ENCODE peak calls at places on chromosomes 13 and 19, in eight cellular contexts. N is GM12865; U is AG10803; Z is astrocyte of the cerebellum; P is CD8-positive, alpha-beta memory T cell; O is fibroblast of pulmonary artery; A is esophagus squamous epithelium; D is fibroblast of mammary gland. S is an unnamed sample.

GRCh38 chr13:94860981-94861407 is 148.6 kb upstream of the SOX21 start:
- DNase-seq in O (peak), P (no peak), A (no peak), D (peak), U (peak), Z (no peak), N (no peak), S (no peak)

GRCh38 chr19:27891411-27891810 is 1321.5 kb downstream of the UQCRFS1 start:
- DNase-seq in N (no peak), Z (no peak), D (no peak), U (no peak), A (no peak), P (no peak), O (no peak), S (no peak)

GRCh38 chr19:50025794-50026549 is at the start of gene ZNF473:
- DNase-seq in Z (peak), N (peak), O (peak), D (peak), A (peak), U (peak), P (peak), S (peak)

GRCh38 chr13:64688893-64689677 is 2541.1 kb downstream of the PCDH9 start:
- DNase-seq in N (no peak), U (peak), P (no peak), D (no peak), O (peak), Z (no peak), A (no peak), S (no peak)

GRCh38 chr13:38239874-38240273 is 109.8 kb upstream of the UFM1 start:
- DNase-seq in P (no peak), N (no peak), O (no peak), D (no peak), A (no peak), U (no peak), Z (no peak), S (no peak)

GRCh38 chr13:101942038-101942437 is 459.8 kb downstream of the FGF14 start:
- DNase-seq in O (peak), P (no peak), N (peak), D (peak), U (peak), A (no peak), Z (peak), S (no peak)

GRCh38 chr19:52200044-52200443 is 10.2 kb downstream of the PPP2R1A start:
- DNase-seq in D (peak), N (no peak), O (peak), A (no peak), U (peak), Z (no peak), P (no peak), S (no peak)

GRCh38 chr13:71242191-71242590 is 624.8 kb downstream of the DACH1 start:
- DNase-seq in Z (peak), N (no peak), D (no peak), P (no peak), O (peak), A (no peak), U (no peak), S (no peak)

GRCh38 chr19:28634837-28635236 is 578.1 kb downstream of the UQCRFS1 start:
- DNase-seq in Z (no peak), O (no peak), U (no peak), P (no peak), N (no peak), D (no peak), A (no peak), S (no peak)

GRCh38 chr19:662207-662961 is 630 bp downstream of the RNF126 start:
- DNase-seq in U (peak), Z (no peak), D (peak), O (peak), N (peak), A (no peak), P (peak), S (no peak)

GRCh38 chr19:3357731-3358391 is 8.5 kb upstream of the NFIC start:
- DNase-seq in N (no peak), P (no peak), O (no peak), D (no peak), Z (no peak), A (no peak), U (no peak), S (no peak)

GRCh38 chr19:28701491-28701890 is 511.5 kb downstream of the UQCRFS1 start:
- DNase-seq in O (peak), P (no peak), Z (peak), N (no peak), A (no peak), D (peak), U (peak), S (no peak)

GRCh38 chr13:37058801-37059135 is 720 bp downstream of the SUPT20H start:
- DNase-seq in P (no peak), N (no peak), U (no peak), A (no peak), Z (no peak), D (no peak), O (no peak), S (no peak)

GRCh38 chr19:46620716-46621115 is 4.2 kb downstream of the PTGIR start:
- DNase-seq in Z (no peak), P (no peak), O (peak), U (peak), D (peak), A (no peak), N (no peak), S (no peak)

GRCh38 chr13:95834134-95834765 is 157.3 kb downstream of the DNAJC3 start:
- DNase-seq in Z (peak), P (peak), N (peak), D (peak), U (peak), A (no peak), O (peak), S (peak)

GRCh38 chr13:20796791-20797513 is 23.2 kb upstream of the EEF1AKMT1 start:
- DNase-seq in Z (no peak), P (no peak), A (no peak), N (no peak), O (no peak), U (peak), D (peak), S (no peak)

GRCh38 chr19:47813995-47814328 is 7.8 kb upstream of the CRX start:
- DNase-seq in A (no peak), P (no peak), U (no peak), Z (no peak), N (no peak), D (no peak), O (no peak), S (no peak)

GRCh38 chr13:100852146-100852545 is 177.6 kb upstream of the TMTC4 start:
- DNase-seq in A (no peak), U (no peak), O (no peak), Z (no peak), P (no peak), D (no peak), N (no peak), S (no peak)

GRCh38 chr13:104594801-104595200 is 1528.6 kb upstream of the SLC10A2 start:
- DNase-seq in Z (peak), D (no peak), U (no peak), A (no peak), O (no peak), N (no peak), P (no peak), S (no peak)

GRCh38 chr19:53365899-53366493 is 491 bp downstream of the ZNF525 start:
- DNase-seq in N (peak), D (no peak), U (peak), A (no peak), Z (no peak), P (no peak), O (no peak), S (no peak)

GRCh38 chr13:44293908-44294735 is 79.5 kb upstream of the SERP2 start:
- DNase-seq in Z (no peak), U (peak), P (no peak), O (peak), D (peak), A (no peak), N (no peak), S (no peak)

GRCh38 chr13:20064128-20064527 is 96.7 kb downstream of the GJA3 start:
- DNase-seq in D (peak), U (no peak), P (no peak), Z (peak), A (no peak), O (peak), N (no peak), S (no peak)

GRCh38 chr19:50573741-50574461 is 5.7 kb upstream of the LRRC4B start:
- DNase-seq in D (no peak), A (no peak), U (no peak), Z (no peak), N (no peak), P (no peak), O (no peak), S (no peak)

GRCh38 chr19:54551950-54552912 is 21.4 kb upstream of the LILRA2 start:
- DNase-seq in A (no peak), D (no peak), N (peak), Z (no peak), U (no peak), P (no peak), O (no peak), S (no peak)

GRCh38 chr19:19321143-19321577 is 531 bp downstream of the MAU2 start:
- DNase-seq in O (no peak), D (peak), U (peak), N (peak), Z (no peak), A (no peak), P (no peak), S (no peak)

GRCh38 chr13:54607421-54607820 is 1578.8 kb downstream of the OLFM4 start:
- DNase-seq in A (no peak), N (no peak), Z (no peak), D (no peak), O (no peak), U (no peak), P (no peak), S (no peak)

DNA sequence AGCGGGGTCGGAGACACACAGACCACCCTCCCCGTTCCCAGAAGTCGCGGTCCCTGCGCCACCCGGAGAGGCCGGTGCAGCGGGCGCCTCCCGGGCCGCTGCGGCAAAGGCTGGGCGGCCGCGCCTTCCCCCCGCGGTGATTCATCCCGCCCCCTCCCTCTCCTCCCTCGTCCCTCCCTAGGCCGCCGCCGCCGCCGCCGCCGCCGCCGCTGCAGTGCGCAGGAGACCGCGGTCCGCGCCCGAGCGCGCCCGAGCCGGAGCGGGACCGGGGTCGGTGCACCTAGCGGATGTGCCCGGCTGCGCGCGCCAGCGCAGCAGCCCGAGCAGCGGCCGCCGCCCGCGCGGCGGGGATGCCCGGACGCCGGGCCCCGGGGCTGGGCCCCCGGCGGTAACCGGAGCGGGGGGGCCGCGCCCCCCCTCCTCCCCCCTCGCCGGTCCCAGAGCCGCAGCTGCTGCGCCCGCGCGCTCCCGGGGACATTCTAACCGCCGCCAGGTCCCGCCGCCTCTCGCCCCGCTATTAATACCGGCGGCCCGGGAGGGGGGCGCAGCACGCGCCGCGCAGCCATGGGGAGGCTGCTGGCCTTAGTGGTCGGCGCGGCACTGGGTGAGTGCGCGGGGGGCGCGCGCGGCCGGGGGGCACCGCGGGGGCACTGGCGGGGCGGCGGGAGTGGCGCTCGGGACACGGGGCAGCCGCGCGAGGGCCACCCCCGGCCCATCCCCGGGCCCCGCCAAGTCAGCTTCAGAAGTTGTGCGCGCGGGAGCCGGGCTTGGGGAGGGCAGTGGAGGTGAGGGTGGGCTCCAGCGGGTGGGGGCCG is at the start of gene SCN1B:
- DNase-seq in N (peak), Z (no peak), O (peak), A (no peak), U (peak), P (peak), D (peak), S (no peak)
- H3K4me3 ChIP-seq in N (no peak), Z (peak), O (peak), A (peak), U (peak), P (no peak), D (peak), S (peak)

DNA sequence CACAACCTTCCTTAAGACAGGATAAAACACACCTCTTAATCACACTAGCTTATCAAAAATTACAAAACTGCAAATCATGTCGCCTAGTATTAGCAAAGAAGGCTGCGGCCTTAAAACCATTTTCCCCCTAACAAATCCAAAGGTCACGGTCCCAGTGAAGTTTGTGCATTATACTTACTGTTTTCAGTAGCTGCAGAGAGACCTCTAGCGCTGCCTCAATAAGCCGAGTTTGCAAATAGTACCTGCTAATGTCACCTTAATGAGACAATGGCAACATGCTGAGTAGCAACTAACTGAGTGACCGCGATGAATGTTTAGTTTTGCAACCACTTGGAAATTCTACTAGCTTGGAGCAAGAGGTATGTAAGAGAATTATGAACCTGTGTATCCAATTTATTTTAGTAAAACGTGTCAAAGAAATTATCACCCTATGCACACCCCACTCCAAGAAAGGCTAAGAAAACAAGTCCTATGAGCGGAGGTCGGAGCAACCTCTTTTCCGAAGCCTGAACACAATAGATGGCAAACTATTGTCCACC is 1.2 kb downstream of the KPNA3 start:
- DNase-seq in A (no peak), Z (no peak), U (peak), O (peak), P (peak), D (peak), N (peak), S (peak)
- H3K4me3 ChIP-seq in A (peak), Z (peak), U (peak), O (peak), P (peak), D (peak), N (peak), S (peak)

GRCh38 chr13:33280550-33280905 is 5.0 kb downstream of the STARD13 start:
- DNase-seq in Z (no peak), N (no peak), U (no peak), O (no peak), P (no peak), A (no peak), D (no peak), S (no peak)

GRCh38 chr13:33278923-33279322 is 6.6 kb downstream of the STARD13 start:
- DNase-seq in O (no peak), A (no peak), D (peak), P (no peak), U (no peak), Z (no peak), N (no peak), S (no peak)

GRCh38 chr13:33277946-33278345 is 7.6 kb downstream of the STARD13 start:
- DNase-seq in A (no peak), U (peak), P (no peak), Z (no peak), N (no peak), D (peak), O (peak), S (no peak)

GRCh38 chr13:33279898-33280549 is 5.5 kb downstream of the STARD13 start:
- DNase-seq in N (no peak), Z (no peak), O (peak), P (no peak), D (peak), A (no peak), U (peak), S (peak)

GRCh38 chr13:33279414-33279813 is 6.1 kb downstream of the STARD13 start:
- DNase-seq in U (no peak), D (no peak), A (no peak), Z (no peak), O (no peak), N (no peak), P (no peak), S (peak)
- H3K4me3 ChIP-seq in U (no peak), D (no peak), A (no peak), Z (no peak), O (no peak), N (no peak), P (no peak), S (no peak)

GRCh38 chr19:11100064-11100463 is 10.8 kb downstream of the LDLR start:
- DNase-seq in D (no peak), P (no peak), O (no peak), A (no peak), N (no peak), Z (no peak), U (no peak), S (no peak)
- H3K4me3 ChIP-seq in D (no peak), P (no peak), O (no peak), A (no peak), N (no peak), Z (no peak), U (no peak), S (no peak)

DNA sequence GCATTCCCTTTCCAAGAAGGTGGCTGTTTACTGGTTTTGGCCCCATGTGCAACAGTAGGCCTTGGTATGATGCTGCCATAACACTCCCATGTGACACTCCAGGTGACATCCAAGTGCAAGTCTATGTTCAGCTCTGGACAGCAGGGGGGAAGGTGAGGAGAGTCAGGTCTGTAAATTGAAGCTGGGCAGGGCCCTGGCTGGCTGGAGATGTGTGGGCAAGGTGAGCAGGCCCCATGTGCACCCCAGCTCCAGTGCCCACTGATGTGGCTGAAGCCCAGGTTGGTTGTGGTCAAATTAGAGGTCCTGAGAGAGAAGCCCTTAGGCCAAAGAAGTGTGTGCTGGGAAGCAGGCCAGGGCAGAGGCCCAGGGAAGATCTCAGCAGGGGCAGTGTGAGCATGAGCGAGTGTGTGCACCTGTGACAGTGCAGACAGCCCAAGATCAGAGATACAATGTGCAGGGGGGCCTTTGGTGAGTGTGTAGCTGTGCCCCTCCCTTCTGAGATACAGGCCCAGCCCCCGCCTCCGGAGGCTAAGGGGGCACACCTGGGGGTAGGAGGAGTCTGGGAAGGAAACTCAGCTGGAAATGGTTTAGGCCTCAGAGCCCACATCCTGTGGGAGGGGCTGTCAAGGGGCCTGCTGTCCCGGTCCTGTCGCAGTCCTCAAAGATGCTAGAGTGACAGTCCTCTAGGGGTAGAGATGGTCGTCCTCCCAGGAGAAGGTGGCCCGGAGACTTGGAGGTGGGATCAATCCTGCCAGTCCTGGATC is 18.6 kb downstream of the DEDD2 start:
- DNase-seq in P (peak), O (no peak), N (peak), A (no peak), U (no peak), Z (no peak), D (no peak), S (no peak)
- H3K4me3 ChIP-seq in P (peak), O (no peak), N (peak), A (peak), U (no peak), Z (no peak), D (no peak), S (no peak)

DNA sequence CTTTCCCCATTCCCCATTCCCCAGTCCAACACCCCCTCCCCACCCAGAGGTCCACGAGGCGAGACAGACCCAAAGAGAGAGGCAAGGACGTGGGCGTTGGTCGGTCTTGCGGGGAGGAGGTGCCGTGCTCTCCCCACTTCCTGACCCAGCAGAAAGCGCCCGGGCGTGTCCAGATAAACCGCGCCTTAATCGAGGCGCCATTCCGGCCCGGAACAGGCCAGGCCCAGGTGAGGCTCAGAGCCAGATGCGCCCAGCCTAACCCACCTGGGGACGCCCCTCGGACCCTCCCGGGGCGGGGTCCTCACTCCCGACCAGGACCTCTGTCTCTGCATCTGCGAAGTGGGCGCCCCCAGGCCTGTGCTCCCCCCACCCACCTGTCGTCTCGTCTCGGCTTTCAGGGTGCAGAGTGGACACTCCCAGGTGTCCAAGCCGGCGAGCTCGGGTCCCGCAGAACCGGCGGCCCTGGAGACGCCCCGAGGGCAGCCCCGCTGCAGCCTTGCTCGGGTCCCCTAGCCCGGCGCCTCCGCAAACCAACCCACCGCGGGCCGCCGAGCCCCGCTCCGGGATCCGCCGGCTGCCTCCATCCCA is 5.1 kb upstream of the ONECUT3 start:
- DNase-seq in A (no peak), U (no peak), N (peak), D (no peak), Z (no peak), O (no peak), P (no peak), S (no peak)
- H3K4me3 ChIP-seq in A (peak), U (no peak), N (no peak), D (no peak), Z (no peak), O (no peak), P (no peak), S (no peak)

GRCh38 chr13:25117312-25117711 is 21.4 kb downstream of the PABPC3 start:
- DNase-seq in A (no peak), O (no peak), N (no peak), U (no peak), P (no peak), Z (no peak), D (no peak), S (no peak)

GRCh38 chr13:25116044-25116443 is 20.1 kb downstream of the PABPC3 start:
- DNase-seq in N (no peak), P (no peak), A (no peak), O (no peak), U (no peak), Z (no peak), D (no peak), S (peak)

GRCh38 chr13:25111557-25111956 is 15.6 kb downstream of the PABPC3 start:
- DNase-seq in O (no peak), Z (no peak), U (no peak), A (no peak), P (no peak), D (peak), N (no peak), S (no peak)

GRCh38 chr13:25112856-25113255 is 16.9 kb downstream of the PABPC3 start:
- DNase-seq in U (no peak), Z (no peak), O (no peak), A (no peak), P (no peak), N (no peak), D (no peak), S (no peak)

DNA sequence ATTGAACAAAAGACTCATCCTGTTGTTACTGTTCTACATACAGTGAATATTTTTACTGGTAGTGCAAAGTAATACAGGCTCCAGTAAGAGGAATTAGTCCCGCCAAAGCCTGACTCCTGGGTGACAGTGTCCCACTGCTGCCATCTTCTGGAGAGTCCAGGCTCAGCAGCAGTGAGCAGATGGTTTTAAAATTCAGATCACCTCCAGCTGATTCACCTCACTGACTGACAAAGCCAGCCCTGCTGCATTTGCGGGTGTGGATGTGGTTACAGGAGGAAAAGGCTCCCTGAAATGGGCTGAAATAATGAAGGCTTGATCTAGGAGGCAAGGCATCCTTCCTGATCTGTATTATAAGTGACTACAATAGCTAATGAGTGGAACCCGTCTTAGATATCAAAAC is 18.3 kb downstream of the PABPC3 start:
- DNase-seq in P (peak), N (peak), O (peak), U (peak), D (peak), Z (peak), A (no peak), S (peak)
- H3K4me3 ChIP-seq in P (no peak), N (no peak), O (no peak), U (no peak), D (no peak), Z (no peak), A (no peak), S (no peak)

S was measured in LNCaP clone FGC.